ENCODE peak calls at places on chromosomes 6 and 20, in four cellular contexts. Z, L, A and K are unnamed samples.

GRCh38 chr6:35311390-35312075 is 13.9 kb downstream of the DEF6 start:
- DNase-seq in Z (peak; percentile 84), L (peak; percentile 55), A (no peak), K (no peak)

GRCh38 chr6:166005846-166006592 is 161.6 kb downstream of the TBXT start:
- DNase-seq in Z (peak; percentile 60), L (no peak), A (peak; percentile 71), K (no peak)

GRCh38 chr6:5981274-5982026 is 25.3 kb downstream of the NRN1 start:
- DNase-seq in Z (no peak), L (no peak), A (no peak), K (no peak)

GRCh38 chr6:85458782-85459181 is 8.9 kb downstream of the NT5E start:
- DNase-seq in Z (no peak), L (no peak), A (peak; percentile 78), K (no peak)

GRCh38 chr6:123418101-123418500 is 218.6 kb downstream of the TRDN start:
- DNase-seq in Z (no peak), L (no peak), A (no peak), K (no peak)

GRCh38 chr6:6007311-6008113 is 787 bp upstream of the NRN1 start:
- DNase-seq in Z (no peak), L (peak; percentile 80), A (no peak), K (no peak)

GRCh38 chr6:56891754-56892153 is 63.2 kb upstream of the BEND6 start:
- DNase-seq in Z (no peak), L (peak; percentile 39), A (no peak), K (no peak)

GRCh38 chr6:16338577-16339262 is 100.3 kb downstream of the GMPR start:
- DNase-seq in Z (peak; percentile 72), L (no peak), A (peak; percentile 68), K (no peak)

GRCh38 chr6:53216301-53216700 is 67.7 kb upstream of the GCM1 start:
- DNase-seq in Z (no peak), L (no peak), A (no peak), K (no peak)

GRCh38 chr20:32164984-32165735 is 42.4 kb downstream of the PLAGL2 start:
- DNase-seq in Z (no peak), L (no peak), A (no peak), K (no peak)

GRCh38 chr20:61560361-61560853 is 308.3 kb downstream of the CDH4 start:
- DNase-seq in Z (no peak), L (no peak), A (peak; percentile 54), K (no peak)
- TF ChIP-seq CTCF in Z (no peak), L (no peak), A (no peak), K (no peak)

GRCh38 chr20:44570369-44570768 is 12.0 kb upstream of the PKIG start:
- DNase-seq in Z (no peak), L (no peak), A (no peak), K (no peak)
- TF ChIP-seq CTCF in Z (no peak), L (no peak), A (no peak), K (no peak)

DNA sequence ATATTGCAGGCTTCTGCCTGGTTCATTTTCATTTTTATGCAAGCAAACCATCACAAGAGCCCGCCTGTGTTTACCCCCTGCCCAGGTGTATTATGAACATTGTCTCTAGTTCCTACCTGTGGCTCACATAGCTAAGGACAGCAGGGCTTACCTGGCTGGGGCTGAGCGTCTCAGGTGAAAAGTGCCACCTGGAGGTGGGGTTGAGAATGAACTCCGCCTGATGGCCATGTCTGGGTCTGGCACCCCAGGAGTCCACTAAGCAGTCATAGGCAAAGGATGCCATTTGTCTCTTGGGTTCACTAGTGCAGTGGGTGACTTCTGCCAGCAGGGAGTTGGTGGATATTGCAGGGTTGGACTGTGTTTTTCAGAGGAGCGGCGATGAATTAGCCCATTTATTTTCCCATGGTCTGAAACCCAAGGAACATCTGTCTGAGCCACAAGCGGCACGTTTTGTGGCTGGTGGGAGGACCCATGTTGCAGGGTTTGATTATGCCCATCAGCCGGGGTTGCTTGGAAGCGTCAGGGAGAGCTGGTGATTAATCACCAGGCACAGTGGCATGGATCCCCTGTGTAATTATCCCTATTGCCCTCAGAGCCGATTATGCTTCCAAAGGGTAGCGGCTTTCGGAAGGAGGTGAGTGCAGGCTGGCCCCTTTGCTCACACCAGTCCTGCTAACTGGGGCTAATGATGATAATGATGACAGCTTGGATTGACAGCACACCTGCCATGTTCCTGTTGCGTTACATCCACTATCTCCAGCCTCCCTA is 92.2 kb downstream of the CDH26 start:
- DNase-seq in Z (no peak), L (no peak), A (no peak), K (no peak)
- TF ChIP-seq CTCF in Z (no peak), L (no peak), A (no peak), K (no peak)

GRCh38 chr6:112579601-112580000 is 232.5 kb downstream of the RFPL4B start:
- DNase-seq in Z (no peak), L (no peak), A (no peak), K (no peak)
- TF ChIP-seq CTCF in Z (no peak), L (no peak), A (no peak), K (no peak)

GRCh38 chr6:154509421-154510143 is 903 bp downstream of the CNKSR3 start:
- DNase-seq in Z (peak; percentile 51), L (peak; percentile 33), A (peak; percentile 58), K (no peak)

GRCh38 chr6:154511735-154512097 is 1.2 kb upstream of the CNKSR3 start:
- DNase-seq in Z (no peak), L (no peak), A (no peak), K (no peak)

GRCh38 chr6:154508573-154509375 is 1.7 kb downstream of the CNKSR3 start:
- DNase-seq in Z (peak; percentile 71), L (no peak), A (no peak), K (no peak)

GRCh38 chr6:154512214-154512613 is 1.7 kb upstream of the CNKSR3 start:
- DNase-seq in Z (no peak), L (no peak), A (no peak), K (no peak)

GRCh38 chr6:154510144-154510905 is at the start of gene CNKSR3:
- DNase-seq in Z (peak; percentile 85), L (peak; percentile 73), A (peak; percentile 97), K (no peak)
- TF ChIP-seq CTCF in Z (peak; percentile 10), L (no peak), A (no peak), K (no peak)